ENCODE peak calls at places on chromosomes 13 and 19, in four cellular contexts. B, P, O and M are unnamed samples.

GRCh38 chr19:54162241-54162805 is 2.8 kb upstream of the LENG1 start:
- DNase-seq in P (no peak), O (peak), B (no peak), M (peak)

GRCh38 chr19:51948979-51949378 is 21.7 kb downstream of the ZNF613 start:
- DNase-seq in P (no peak), B (no peak), O (no peak), M (no peak)

GRCh38 chr13:35596299-35596698 is 119.8 kb upstream of the MAB21L1 start:
- DNase-seq in P (no peak), O (no peak), B (no peak), M (no peak)

GRCh38 chr13:23703241-23703640 is 133.0 kb downstream of the TNFRSF19 start:
- DNase-seq in O (no peak), P (no peak), B (no peak), M (no peak)

GRCh38 chr19:48833977-48834376 is 2.3 kb downstream of the HSD17B14 start:
- DNase-seq in O (no peak), P (no peak), B (no peak), M (no peak)

GRCh38 chr13:46559272-46559805 is 6.4 kb downstream of the LRCH1 start:
- DNase-seq in B (no peak), O (no peak), P (no peak), M (no peak)

GRCh38 chr19:48495391-48495790 is 16.2 kb downstream of the LMTK3 start:
- DNase-seq in P (no peak), B (no peak), O (no peak), M (peak)

GRCh38 chr13:23175920-23176319 is 4.9 kb upstream of the SGCG start:
- DNase-seq in O (no peak), B (no peak), P (no peak), M (no peak)

GRCh38 chr13:31965361-31966066 is 66.1 kb upstream of the FRY start:
- DNase-seq in O (no peak), B (no peak), P (peak), M (no peak)

GRCh38 chr19:50449236-50449899 is 16.7 kb downstream of the MYBPC2 start:
- DNase-seq in P (no peak), B (no peak), O (no peak), M (no peak)

GRCh38 chr19:49442354-49442753 is 1.0 kb upstream of the SLC17A7 start:
- DNase-seq in B (no peak), P (no peak), O (no peak), M (no peak)

GRCh38 chr19:47631681-47632446 is 22.9 kb downstream of the BICRA start:
- DNase-seq in P (no peak), B (no peak), O (no peak), M (no peak)

GRCh38 chr19:51020988-51021651 is 1.6 kb upstream of the KLK10 start:
- DNase-seq in B (no peak), P (no peak), O (peak), M (no peak)

GRCh38 chr19:18637644-18638630 is 1.1 kb downstream of the KLHL26 start:
- DNase-seq in B (no peak), O (peak), P (no peak), M (peak)

GRCh38 chr19:18167975-18168645 is 5.5 kb upstream of the IFI30 start:
- DNase-seq in O (peak), P (no peak), B (peak), M (no peak)

GRCh38 chr19:50414850-50415660 is 3.7 kb upstream of the SPIB start:
- DNase-seq in B (peak), P (no peak), O (peak), M (peak)

GRCh38 chr19:47657719-47658118 is 48.8 kb downstream of the BICRA start:
- DNase-seq in O (no peak), P (no peak), B (no peak), M (no peak)

GRCh38 chr19:12202250-12202649 is 39.4 kb downstream of the ZNF136 start:
- DNase-seq in O (peak), B (no peak), P (no peak), M (no peak)

GRCh38 chr19:756232-756631 is 5.3 kb downstream of the MISP start:
- DNase-seq in O (peak), P (no peak), B (no peak), M (no peak)

GRCh38 chr13:113748101-113748861 is 10.7 kb upstream of the TMEM255B start:
- DNase-seq in O (peak), B (no peak), P (no peak), M (no peak)

GRCh38 chr13:23949736-23950135 is 52.4 kb upstream of the C1QTNF9B start:
- DNase-seq in P (no peak), B (no peak), O (no peak), M (no peak)

GRCh38 chr19:36023432-36023831 is 9.2 kb downstream of the CLIP3 start:
- DNase-seq in P (no peak), B (no peak), O (no peak), M (no peak)
- TF ChIP-seq SPI1 in P (no peak), B (no peak), O (no peak), M (no peak)

GRCh38 chr19:4061178-4061682 is 5.5 kb downstream of the ZBTB7A start:
- DNase-seq in P (no peak), B (no peak), O (no peak), M (peak)
- TF ChIP-seq SPI1 in P (no peak), B (no peak), O (no peak), M (no peak)

GRCh38 chr13:34025746-34026145 is 207.8 kb downstream of the RFC3 start:
- DNase-seq in P (no peak), B (no peak), O (no peak), M (no peak)
- TF ChIP-seq SPI1 in P (no peak), B (no peak), O (no peak), M (no peak)

GRCh38 chr19:41937525-41937924 is 9.3 kb upstream of the ERFL start:
- DNase-seq in O (no peak), B (no peak), P (no peak), M (no peak)
- TF ChIP-seq SPI1 in O (no peak), B (no peak), P (no peak), M (no peak)

DNA sequence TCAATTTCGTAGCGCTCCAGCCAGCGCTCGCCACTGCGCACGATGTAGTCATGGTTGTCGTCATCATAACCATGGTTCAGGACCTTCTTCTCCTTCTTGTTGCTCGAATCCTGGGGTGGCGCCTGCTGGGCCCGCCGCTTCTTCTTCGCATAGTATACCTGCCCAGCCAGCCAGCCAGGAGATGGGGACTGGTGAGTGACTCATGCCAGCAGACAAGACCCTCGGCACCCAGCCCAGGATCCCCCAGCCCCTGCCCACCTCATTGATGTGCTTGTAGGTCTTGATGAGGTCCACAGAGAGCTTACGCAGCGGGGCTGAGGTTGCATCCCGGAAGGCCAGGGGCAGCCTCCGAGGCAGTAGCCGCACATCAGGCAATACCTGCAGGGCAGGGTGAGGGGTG is 3.6 kb downstream of the DYRK1B start:
- DNase-seq in P (no peak), O (no peak), B (no peak), M (no peak)
- TF ChIP-seq SPI1 in P (no peak), O (no peak), B (no peak), M (no peak)

GRCh38 chr13:39737047-39737446 is 81.6 kb downstream of the COG6 start:
- DNase-seq in B (no peak), O (no peak), P (no peak), M (no peak)
- TF ChIP-seq SPI1 in B (no peak), O (no peak), P (no peak), M (no peak)